ENCODE peak calls at places on chromosomes 11 and 22, in seven cellular contexts. F is astrocyte of the spinal cord, E is endothelial cell, R is lower leg skin, D is B cell, G is WTC11, O is body of pancreas. Q is an unnamed sample.

GRCh38 chr22:20448630-20449029 is 11.0 kb upstream of the SCARF2 start:
- DNase-seq in O (no peak), R (no peak), D (no peak), E (no peak), G (no peak), F (no peak), Q (no peak)

GRCh38 chr11:84390441-84391078 is 1104.4 kb upstream of the CCDC90B start:
- DNase-seq in D (no peak), O (no peak), R (no peak), F (peak), G (peak), E (peak), Q (no peak)

GRCh38 chr11:100791873-100792272 is 104.8 kb downstream of the ARHGAP42 start:
- DNase-seq in G (no peak), D (no peak), O (no peak), F (no peak), R (no peak), E (no peak), Q (no peak)

GRCh38 chr11:106379712-106380111 is 302.2 kb downstream of the AASDHPPT start:
- DNase-seq in E (no peak), F (no peak), G (no peak), D (no peak), R (no peak), O (no peak), Q (no peak)

GRCh38 chr11:81853791-81854190 is 879.9 kb downstream of the FAM181B start:
- DNase-seq in D (no peak), G (no peak), R (no peak), O (no peak), E (no peak), F (no peak), Q (no peak)

GRCh38 chr11:115215694-115216615 is 288.3 kb downstream of the CADM1 start:
- DNase-seq in R (no peak), E (peak), O (no peak), D (no peak), F (no peak), G (peak), Q (no peak)

GRCh38 chr11:124693142-124693541 is 19.4 kb downstream of the SPA17 start:
- DNase-seq in O (no peak), R (no peak), F (no peak), D (no peak), E (no peak), G (no peak), Q (no peak)

GRCh38 chr11:84899134-84899533 is 728.0 kb downstream of the DLG2 start:
- DNase-seq in R (no peak), F (no peak), E (no peak), G (no peak), D (no peak), O (no peak), Q (no peak)

GRCh38 chr22:20239063-20239950 is 28.8 kb downstream of the RTN4R start:
- DNase-seq in D (no peak), G (no peak), O (no peak), F (no peak), R (no peak), E (no peak), Q (no peak)

GRCh38 chr11:68948496-68948895 is 32.3 kb downstream of the MRGPRD start:
- DNase-seq in D (no peak), E (no peak), G (no peak), O (no peak), R (no peak), F (no peak), Q (no peak)

GRCh38 chr11:73759520-73760065 is 1.3 kb downstream of the RAB6A start:
- DNase-seq in D (peak), E (no peak), R (no peak), G (no peak), F (peak), O (no peak), Q (no peak)

GRCh38 chr11:74025467-74026166 is 16.7 kb upstream of the UCP3 start:
- DNase-seq in D (no peak), E (no peak), G (no peak), R (no peak), F (peak), O (no peak), Q (no peak)

GRCh38 chr11:92972248-92972647 is 2.8 kb downstream of the MTNR1B start:
- DNase-seq in O (no peak), R (no peak), E (no peak), D (no peak), G (no peak), F (no peak), Q (no peak)

GRCh38 chr11:8247312-8247711 is 16.4 kb downstream of the LMO1 start:
- DNase-seq in R (no peak), E (no peak), F (no peak), D (no peak), G (peak), O (peak), Q (no peak)
- TF ChIP-seq CTCF in R (no peak), E (peak), F (peak), D (peak), G (peak), O (peak), Q (peak)

DNA sequence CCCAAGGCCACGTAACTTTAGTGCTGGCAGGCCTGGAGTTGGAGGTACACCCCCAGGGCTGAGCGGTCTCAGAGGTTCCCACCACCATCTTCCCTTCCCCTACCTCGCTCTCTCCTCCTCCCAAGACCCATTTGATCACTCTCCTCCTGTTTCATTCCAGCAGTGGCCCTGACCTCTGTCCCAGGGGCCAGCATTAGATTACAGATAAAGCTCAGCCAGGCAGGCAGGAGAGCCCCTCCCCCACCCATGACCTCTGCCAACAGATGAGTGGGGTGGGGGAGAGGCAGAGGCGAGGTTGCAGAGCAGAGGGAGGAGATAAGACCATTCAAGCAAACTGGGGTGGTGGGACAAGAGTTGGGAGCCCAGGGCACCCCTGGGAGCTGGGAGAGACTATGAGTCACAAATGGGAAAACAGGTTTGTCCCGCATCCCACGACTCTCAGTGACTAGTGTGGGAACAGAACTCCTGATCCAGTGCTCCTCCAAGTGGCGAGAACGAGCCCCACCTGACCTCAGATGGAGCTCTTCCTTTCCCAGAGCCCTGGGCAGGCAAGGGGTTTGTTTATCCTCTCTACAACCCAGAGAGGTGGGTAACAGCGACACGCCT is 367.9 kb downstream of the MN1 start:
- DNase-seq in E (no peak), O (peak), F (no peak), R (no peak), G (no peak), D (no peak), Q (no peak)
- TF ChIP-seq CTCF in E (no peak), O (no peak), F (no peak), R (no peak), G (no peak), D (no peak), Q (no peak)

GRCh38 chr11:2092464-2092910 is 46.7 kb downstream of the IGF2 start:
- DNase-seq in E (no peak), O (no peak), R (peak), F (no peak), D (no peak), G (no peak), Q (no peak)

GRCh38 chr11:2089536-2090165 is 49.5 kb downstream of the IGF2 start:
- DNase-seq in F (peak), D (peak), G (peak), O (no peak), R (peak), E (no peak), Q (peak)

GRCh38 chr11:2090172-2091111 is 48.7 kb downstream of the IGF2 start:
- DNase-seq in E (no peak), F (no peak), D (no peak), G (no peak), R (peak), O (no peak), Q (no peak)

GRCh38 chr11:2091786-2092463 is 47.3 kb downstream of the IGF2 start:
- DNase-seq in E (no peak), R (peak), F (no peak), G (no peak), O (no peak), D (no peak), Q (no peak)

GRCh38 chr11:2091112-2091746 is 48.0 kb downstream of the IGF2 start:
- DNase-seq in E (no peak), O (no peak), D (no peak), G (no peak), F (no peak), R (peak), Q (no peak)
- TF ChIP-seq CTCF in E (no peak), O (no peak), D (no peak), G (no peak), F (no peak), R (no peak), Q (no peak)

GRCh38 chr11:439315-440064 is 2.3 kb downstream of the ANO9 start:
- DNase-seq in E (no peak), F (no peak), G (no peak), O (no peak), D (no peak), R (no peak), Q (no peak)

GRCh38 chr11:441043-441417 is 781 bp downstream of the ANO9 start:
- DNase-seq in E (no peak), F (no peak), R (no peak), G (no peak), D (no peak), O (no peak), Q (no peak)

GRCh38 chr11:441418-442274 is at the start of gene ANO9:
- DNase-seq in F (no peak), D (peak), E (no peak), G (peak), R (no peak), O (peak), Q (peak)

GRCh38 chr11:438101-438844 is 3.5 kb downstream of the ANO9 start:
- DNase-seq in E (no peak), D (no peak), O (no peak), F (no peak), R (no peak), G (no peak), Q (no peak)

DNA sequence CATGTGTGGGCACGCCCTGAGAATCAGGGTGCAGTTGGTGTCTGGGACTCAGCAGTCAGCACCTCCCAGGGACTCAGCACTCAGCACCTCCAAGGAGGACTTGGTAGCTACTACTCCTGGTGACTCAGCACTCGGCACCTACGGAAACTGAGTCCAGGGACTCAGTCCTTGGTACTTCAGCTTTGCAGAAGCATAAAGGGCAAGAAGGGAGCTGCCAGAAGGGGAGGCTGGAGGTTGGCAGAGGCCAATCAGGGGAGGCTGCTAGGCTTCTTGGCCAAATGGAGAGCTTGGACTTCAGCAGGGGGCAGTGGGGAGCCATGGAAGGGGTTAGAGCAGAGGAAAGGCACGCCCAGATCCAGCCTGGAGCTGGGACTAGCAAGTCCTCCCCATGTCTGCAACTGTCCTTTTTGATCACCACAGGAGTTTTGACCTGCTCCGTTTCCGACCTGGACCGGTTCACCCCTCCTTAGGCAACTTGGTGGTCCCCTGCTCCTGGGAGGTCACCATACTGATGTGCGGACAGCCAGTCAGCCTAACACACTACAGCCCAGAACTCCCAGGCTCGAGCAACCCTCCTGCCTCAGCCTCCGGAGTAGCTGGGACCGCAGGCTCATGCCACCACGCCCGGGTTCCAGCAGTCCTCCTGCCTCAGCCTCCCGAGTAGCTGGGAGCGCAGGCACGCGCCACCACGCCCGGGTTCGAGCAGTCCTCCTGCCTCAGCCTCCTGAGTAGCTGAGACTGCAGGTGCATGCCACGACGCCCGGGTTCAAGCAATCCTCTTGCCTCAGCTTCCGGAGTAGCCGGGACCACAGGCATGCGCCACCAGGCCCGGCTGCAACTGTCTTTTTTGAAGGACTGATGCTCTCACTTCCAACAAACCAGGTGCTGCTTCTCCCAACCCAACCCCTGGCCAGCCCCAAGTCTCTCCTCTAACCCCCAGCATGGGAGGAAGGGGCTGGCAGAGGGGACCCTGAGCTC is 1.5 kb downstream of the ANO9 start:
- DNase-seq in O (no peak), R (no peak), G (no peak), F (no peak), E (no peak), D (no peak), Q (no peak)
- TF ChIP-seq CTCF in O (no peak), R (no peak), G (no peak), F (no peak), E (no peak), D (no peak), Q (peak)